ENCODE peak calls at places on chromosomes 5 and 9, in ten cellular contexts. One of them, this sample, is unnamed.

GRCh38 chr5:8138884-8139283 is 269.9 kb downstream of the MTRR start:
- DNase-seq in stomach: no peak
- DNase-seq in PC-3: no peak
- DNase-seq in heart right ventricle: no peak
- DNase-seq in tibial artery: no peak
- DNase-seq in colonic mucosa: no peak
- DNase-seq in psoas muscle: no peak
- DNase-seq in sigmoid colon: no peak
- DNase-seq in BJ: no peak
- DNase-seq in CD8-positive, alpha-beta T cell: no peak
- DNase-seq in this sample: no peak

GRCh38 chr9:110703669-110704068 is 35.1 kb downstream of the MUSK start:
- DNase-seq in BJ: no peak
- DNase-seq in sigmoid colon: no peak
- DNase-seq in tibial artery: no peak
- DNase-seq in colonic mucosa: no peak
- DNase-seq in stomach: no peak
- DNase-seq in CD8-positive, alpha-beta T cell: no peak
- DNase-seq in psoas muscle: no peak
- DNase-seq in PC-3: no peak
- DNase-seq in heart right ventricle: no peak
- DNase-seq in this sample: no peak

GRCh38 chr5:168513861-168514428 is 15.2 kb upstream of the FBLL1 start:
- DNase-seq in colonic mucosa: no peak
- DNase-seq in CD8-positive, alpha-beta T cell: no peak
- DNase-seq in tibial artery: no peak
- DNase-seq in stomach: no peak
- DNase-seq in psoas muscle: no peak
- DNase-seq in heart right ventricle: no peak
- DNase-seq in PC-3: no peak
- DNase-seq in sigmoid colon: no peak
- DNase-seq in BJ: no peak
- DNase-seq in this sample: no peak

GRCh38 chr9:106127771-106128170 is 433.4 kb downstream of the TMEM38B start:
- DNase-seq in psoas muscle: no peak
- DNase-seq in PC-3: peak; percentile 4
- DNase-seq in sigmoid colon: no peak
- DNase-seq in colonic mucosa: no peak
- DNase-seq in tibial artery: no peak
- DNase-seq in BJ: no peak
- DNase-seq in CD8-positive, alpha-beta T cell: no peak
- DNase-seq in stomach: no peak
- DNase-seq in heart right ventricle: no peak
- DNase-seq in this sample: no peak

GRCh38 chr5:147391781-147392180 is 118.1 kb downstream of the DPYSL3 start:
- DNase-seq in sigmoid colon: peak; percentile 78
- DNase-seq in PC-3: peak; percentile 77
- DNase-seq in colonic mucosa: peak; percentile 22
- DNase-seq in stomach: peak; percentile 30
- DNase-seq in BJ: no peak
- DNase-seq in CD8-positive, alpha-beta T cell: no peak
- DNase-seq in tibial artery: peak; percentile 77
- DNase-seq in psoas muscle: peak; percentile 71
- DNase-seq in heart right ventricle: no peak
- DNase-seq in this sample: peak; percentile 75

GRCh38 chr5:144972317-144972716 is 801.6 kb downstream of the KCTD16 start:
- DNase-seq in colonic mucosa: no peak
- DNase-seq in tibial artery: no peak
- DNase-seq in sigmoid colon: no peak
- DNase-seq in PC-3: no peak
- DNase-seq in BJ: no peak
- DNase-seq in CD8-positive, alpha-beta T cell: no peak
- DNase-seq in psoas muscle: no peak
- DNase-seq in stomach: no peak
- DNase-seq in heart right ventricle: no peak
- DNase-seq in this sample: no peak

GRCh38 chr9:118426772-118427171 is 722.6 kb downstream of the TLR4 start:
- DNase-seq in psoas muscle: no peak
- DNase-seq in heart right ventricle: no peak
- DNase-seq in stomach: no peak
- DNase-seq in CD8-positive, alpha-beta T cell: no peak
- DNase-seq in BJ: no peak
- DNase-seq in PC-3: no peak
- DNase-seq in colonic mucosa: no peak
- DNase-seq in sigmoid colon: no peak
- DNase-seq in tibial artery: no peak
- DNase-seq in this sample: no peak

GRCh38 chr9:121770415-121771273 is 119.2 kb downstream of the DAB2IP start:
- DNase-seq in PC-3: no peak
- DNase-seq in sigmoid colon: peak; percentile 57
- DNase-seq in stomach: no peak
- DNase-seq in colonic mucosa: no peak
- DNase-seq in BJ: peak; percentile 43
- DNase-seq in CD8-positive, alpha-beta T cell: no peak
- DNase-seq in psoas muscle: peak; percentile 7
- DNase-seq in tibial artery: no peak
- DNase-seq in heart right ventricle: no peak
- DNase-seq in this sample: no peak

GRCh38 chr9:35490155-35490909 is 421 bp downstream of the RUSC2 start:
- DNase-seq in PC-3: no peak
- DNase-seq in stomach: no peak
- DNase-seq in colonic mucosa: peak; percentile 33
- DNase-seq in sigmoid colon: peak; percentile 72
- DNase-seq in BJ: no peak
- DNase-seq in CD8-positive, alpha-beta T cell: no peak
- DNase-seq in tibial artery: no peak
- DNase-seq in heart right ventricle: no peak
- DNase-seq in psoas muscle: peak; percentile 49
- DNase-seq in this sample: peak; percentile 14

GRCh38 chr9:7782390-7783120 is 17.0 kb downstream of the DMAC1 start:
- DNase-seq in tibial artery: no peak
- DNase-seq in psoas muscle: no peak
- DNase-seq in CD8-positive, alpha-beta T cell: no peak
- DNase-seq in heart right ventricle: no peak
- DNase-seq in colonic mucosa: no peak
- DNase-seq in stomach: no peak
- DNase-seq in BJ: no peak
- DNase-seq in PC-3: no peak
- DNase-seq in sigmoid colon: no peak
- DNase-seq in this sample: no peak

GRCh38 chr5:7714119-7714518 is 136.8 kb downstream of the CFAP90 start:
- DNase-seq in colonic mucosa: no peak
- DNase-seq in BJ: peak; percentile 9
- DNase-seq in PC-3: peak; percentile 48
- DNase-seq in stomach: no peak
- DNase-seq in CD8-positive, alpha-beta T cell: no peak
- DNase-seq in tibial artery: no peak
- DNase-seq in psoas muscle: no peak
- DNase-seq in heart right ventricle: no peak
- DNase-seq in sigmoid colon: no peak
- DNase-seq in this sample: no peak

GRCh38 chr5:4295663-4296339 is 700.2 kb downstream of the IRX1 start:
- DNase-seq in PC-3: no peak
- DNase-seq in psoas muscle: no peak
- DNase-seq in colonic mucosa: no peak
- DNase-seq in stomach: no peak
- DNase-seq in tibial artery: no peak
- DNase-seq in heart right ventricle: no peak
- DNase-seq in sigmoid colon: no peak
- DNase-seq in BJ: no peak
- DNase-seq in CD8-positive, alpha-beta T cell: no peak
- DNase-seq in this sample: no peak

GRCh38 chr5:120531215-120531614 is 67.1 kb downstream of the PRR16 start:
- DNase-seq in colonic mucosa: no peak
- DNase-seq in tibial artery: no peak
- DNase-seq in psoas muscle: no peak
- DNase-seq in CD8-positive, alpha-beta T cell: no peak
- DNase-seq in BJ: no peak
- DNase-seq in sigmoid colon: no peak
- DNase-seq in PC-3: no peak
- DNase-seq in heart right ventricle: no peak
- DNase-seq in stomach: no peak
- DNase-seq in this sample: no peak

GRCh38 chr5:120527251-120527650 is 63.2 kb downstream of the PRR16 start:
- DNase-seq in heart right ventricle: no peak
- DNase-seq in sigmoid colon: no peak
- DNase-seq in PC-3: no peak
- DNase-seq in psoas muscle: no peak
- DNase-seq in CD8-positive, alpha-beta T cell: no peak
- DNase-seq in tibial artery: no peak
- DNase-seq in colonic mucosa: no peak
- DNase-seq in BJ: no peak
- DNase-seq in stomach: no peak
- DNase-seq in this sample: no peak

GRCh38 chr5:120532835-120533234 is 68.7 kb downstream of the PRR16 start:
- DNase-seq in stomach: no peak
- DNase-seq in BJ: no peak
- DNase-seq in tibial artery: no peak
- DNase-seq in sigmoid colon: no peak
- DNase-seq in PC-3: no peak
- DNase-seq in colonic mucosa: no peak
- DNase-seq in psoas muscle: no peak
- DNase-seq in heart right ventricle: no peak
- DNase-seq in CD8-positive, alpha-beta T cell: no peak
- DNase-seq in this sample: no peak

GRCh38 chr5:120528609-120529008 is 64.5 kb downstream of the PRR16 start:
- DNase-seq in sigmoid colon: no peak
- DNase-seq in BJ: no peak
- DNase-seq in CD8-positive, alpha-beta T cell: no peak
- DNase-seq in psoas muscle: no peak
- DNase-seq in PC-3: no peak
- DNase-seq in tibial artery: no peak
- DNase-seq in stomach: no peak
- DNase-seq in heart right ventricle: no peak
- DNase-seq in colonic mucosa: no peak
- DNase-seq in this sample: no peak

DNA sequence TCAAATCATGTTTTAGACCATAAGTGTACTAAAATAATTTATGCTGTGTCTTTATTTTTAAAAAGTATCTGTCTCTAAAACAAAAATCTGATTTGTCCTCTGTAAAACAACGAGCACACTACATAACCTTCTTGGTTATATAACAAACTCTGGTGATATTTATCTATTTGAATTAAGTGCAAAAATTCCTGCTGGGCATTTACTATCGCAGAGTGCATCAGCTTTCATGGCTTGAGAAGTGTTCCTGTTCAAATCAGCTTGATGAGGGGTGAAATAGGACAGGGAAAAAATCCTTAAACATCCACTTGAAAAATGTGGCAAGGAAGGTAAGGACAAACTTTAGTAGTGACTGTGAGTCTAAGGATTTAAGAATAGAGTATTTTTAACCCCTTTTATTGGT is 65.3 kb downstream of the PRR16 start:
- DNase-seq in colonic mucosa: no peak
- DNase-seq in sigmoid colon: no peak
- DNase-seq in BJ: no peak
- DNase-seq in PC-3: no peak
- DNase-seq in tibial artery: no peak
- DNase-seq in CD8-positive, alpha-beta T cell: no peak
- DNase-seq in stomach: no peak
- DNase-seq in psoas muscle: no peak
- DNase-seq in heart right ventricle: no peak
- DNase-seq in this sample: no peak
- H3K36me3 ChIP-seq in colonic mucosa: no peaks in the 10 kb centered on the region
- H3K36me3 ChIP-seq in sigmoid colon: no peaks in the 10 kb centered on the region
- H3K36me3 ChIP-seq in BJ: no peaks in the 10 kb centered on the region
- H3K36me3 ChIP-seq in PC-3: no peaks in the 10 kb centered on the region
- H3K36me3 ChIP-seq in tibial artery: no peaks in the 10 kb centered on the region
- H3K36me3 ChIP-seq in CD8-positive, alpha-beta T cell: no peaks in the 10 kb centered on the region
- H3K36me3 ChIP-seq in stomach: no peaks in the 10 kb centered on the region
- H3K36me3 ChIP-seq in psoas muscle: no peaks in the 10 kb centered on the region
- H3K36me3 ChIP-seq in heart right ventricle: no peaks in the 10 kb centered on the region
- H3K36me3 ChIP-seq in this sample: no peaks in the 10 kb centered on the region

DNA sequence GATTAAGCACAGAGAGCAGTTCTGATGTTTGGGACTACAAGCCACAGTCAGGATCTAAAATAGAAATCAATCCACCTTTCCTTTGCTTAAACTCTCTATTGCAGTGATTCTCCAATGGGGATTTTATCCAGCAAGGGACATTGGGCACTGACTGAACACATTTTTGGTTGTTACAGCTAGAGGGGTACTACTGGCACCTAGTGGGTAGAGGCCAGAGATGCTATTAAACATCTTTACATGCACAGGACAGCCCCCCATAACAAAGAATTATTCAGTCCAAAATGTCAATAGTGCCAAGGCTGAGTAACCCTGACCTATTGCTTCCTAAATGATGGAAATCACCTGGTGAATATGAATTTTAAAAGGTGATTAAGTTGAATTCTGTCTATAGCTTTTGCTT is 12.0 kb downstream of the ZNF622 start:
- DNase-seq in stomach: no peak
- DNase-seq in tibial artery: no peak
- DNase-seq in heart right ventricle: no peak
- DNase-seq in psoas muscle: no peak
- DNase-seq in BJ: no peak
- DNase-seq in sigmoid colon: no peak
- DNase-seq in CD8-positive, alpha-beta T cell: no peak
- DNase-seq in PC-3: no peak
- DNase-seq in colonic mucosa: no peak
- DNase-seq in this sample: no peak
- TF ChIP-seq CTCF in stomach: no peak
- TF ChIP-seq CTCF in tibial artery: no peak
- TF ChIP-seq CTCF in heart right ventricle: no peak
- TF ChIP-seq CTCF in psoas muscle: no peak
- TF ChIP-seq CTCF in BJ: no peak
- TF ChIP-seq CTCF in sigmoid colon: no peak
- TF ChIP-seq CTCF in CD8-positive, alpha-beta T cell: no peak
- TF ChIP-seq CTCF in PC-3: peak; percentile 30
- TF ChIP-seq CTCF in colonic mucosa: no peak
- TF ChIP-seq CTCF in this sample: no peak

DNA sequence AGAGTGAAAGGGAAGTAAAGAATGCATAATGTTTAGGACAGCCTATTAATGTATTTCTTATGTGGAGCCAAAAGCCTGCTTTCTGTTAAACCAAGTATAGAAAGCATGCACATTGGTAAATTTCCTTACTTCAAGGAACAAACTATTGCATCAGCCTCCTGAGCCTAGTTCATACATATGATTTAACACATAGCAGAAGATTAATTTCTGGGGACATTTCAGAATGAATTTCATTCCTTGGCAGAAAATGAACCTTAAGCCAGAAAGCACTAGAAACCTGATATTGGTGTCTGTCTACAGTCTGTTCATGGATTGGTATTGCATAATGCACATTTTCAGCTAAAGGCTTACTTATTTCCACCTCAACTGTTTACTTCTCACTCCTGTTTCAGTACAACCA is 1471.7 kb upstream of the NUDT12 start:
- DNase-seq in sigmoid colon: no peak
- DNase-seq in colonic mucosa: no peak
- DNase-seq in PC-3: no peak
- DNase-seq in BJ: no peak
- DNase-seq in tibial artery: no peak
- DNase-seq in heart right ventricle: no peak
- DNase-seq in stomach: no peak
- DNase-seq in psoas muscle: no peak
- DNase-seq in CD8-positive, alpha-beta T cell: no peak
- DNase-seq in this sample: no peak
- H3K36me3 ChIP-seq in sigmoid colon: no peaks in the 10 kb centered on the region
- H3K36me3 ChIP-seq in colonic mucosa: no peaks in the 10 kb centered on the region
- H3K36me3 ChIP-seq in PC-3: no peaks in the 10 kb centered on the region
- H3K36me3 ChIP-seq in BJ: no peaks in the 10 kb centered on the region
- H3K36me3 ChIP-seq in tibial artery: no peaks in the 10 kb centered on the region
- H3K36me3 ChIP-seq in heart right ventricle: no peaks in the 10 kb centered on the region
- H3K36me3 ChIP-seq in stomach: no peaks in the 10 kb centered on the region
- H3K36me3 ChIP-seq in psoas muscle: no peaks in the 10 kb centered on the region
- H3K36me3 ChIP-seq in CD8-positive, alpha-beta T cell: no peaks in the 10 kb centered on the region
- H3K36me3 ChIP-seq in this sample: no peaks in the 10 kb centered on the region

GRCh38 chr9:73916016-73916673 is 581.0 kb upstream of the RORB start:
- DNase-seq in psoas muscle: no peak
- DNase-seq in CD8-positive, alpha-beta T cell: no peak
- DNase-seq in colonic mucosa: no peak
- DNase-seq in PC-3: no peak
- DNase-seq in BJ: no peak
- DNase-seq in tibial artery: no peak
- DNase-seq in sigmoid colon: no peak
- DNase-seq in stomach: no peak
- DNase-seq in heart right ventricle: no peak
- DNase-seq in this sample: no peak
- TF ChIP-seq CTCF in psoas muscle: no peak
- TF ChIP-seq CTCF in CD8-positive, alpha-beta T cell: no peak
- TF ChIP-seq CTCF in colonic mucosa: no peak
- TF ChIP-seq CTCF in PC-3: no peak
- TF ChIP-seq CTCF in BJ: no peak
- TF ChIP-seq CTCF in tibial artery: no peak
- TF ChIP-seq CTCF in sigmoid colon: no peak
- TF ChIP-seq CTCF in stomach: no peak
- TF ChIP-seq CTCF in heart right ventricle: no peak
- TF ChIP-seq CTCF in this sample: no peak